ENCODE peak calls at places on chromosomes 6 and 20, in six cellular contexts. V, D, O, G, N and L are unnamed samples.

GRCh38 chr6:32855467-32856174 is 1.6 kb downstream of the PSMB9 start:
- DNase-seq in V (no peak), D (no peak), O (no peak), G (no peak), N (no peak), L (no peak)

GRCh38 chr6:166955865-166956443 is 396 bp downstream of the RNASET2 start:
- DNase-seq in V (no peak), D (peak), O (peak), G (no peak), N (no peak), L (no peak)

GRCh38 chr6:26092443-26092842 is 5.2 kb downstream of the HFE start:
- DNase-seq in V (no peak), D (no peak), O (peak), G (no peak), N (no peak), L (no peak)

GRCh38 chr20:45066372-45066771 is 34.6 kb downstream of the KCNS1 start:
- DNase-seq in V (no peak), D (no peak), O (no peak), G (no peak), N (no peak), L (no peak)

GRCh38 chr6:113586966-113587699 is 270.0 kb upstream of the MARCKS start:
- DNase-seq in V (no peak), D (no peak), O (no peak), G (no peak), N (no peak), L (no peak)

GRCh38 chr6:169807219-169807618 is 55.8 kb downstream of the ERMARD start:
- DNase-seq in V (no peak), D (no peak), O (peak), G (no peak), N (no peak), L (no peak)

GRCh38 chr6:169510871-169511270 is 191.0 kb downstream of the WDR27 start:
- DNase-seq in V (no peak), D (no peak), O (no peak), G (no peak), N (no peak), L (no peak)

GRCh38 chr6:95087394-95088097 is 489.8 kb upstream of the MANEA start:
- DNase-seq in V (no peak), D (no peak), O (no peak), G (no peak), N (peak), L (no peak)

GRCh38 chr6:37320649-37321048 is 33.1 kb upstream of the RNF8 start:
- DNase-seq in V (no peak), D (no peak), O (no peak), G (no peak), N (no peak), L (no peak)

GRCh38 chr6:163209005-163209404 is 205.5 kb upstream of the QKI start:
- DNase-seq in V (no peak), D (no peak), O (no peak), G (no peak), N (no peak), L (no peak)

GRCh38 chr20:35952480-35953410 is 1.6 kb downstream of the SCAND1 start:
- DNase-seq in V (peak), D (peak), O (peak), G (no peak), N (peak), L (peak)

GRCh38 chr6:154974485-154975149 is 20.5 kb upstream of the TIAM2 start:
- DNase-seq in V (no peak), D (no peak), O (no peak), G (no peak), N (no peak), L (peak)

GRCh38 chr20:63746766-63747315 is 7.3 kb downstream of the SLC2A4RG start:
- DNase-seq in V (no peak), D (no peak), O (no peak), G (no peak), N (no peak), L (no peak)

GRCh38 chr6:90028995-90029635 is 134.8 kb downstream of the GJA10 start:
- DNase-seq in V (no peak), D (no peak), O (peak), G (no peak), N (no peak), L (no peak)

GRCh38 chr6:122620902-122621301 is 10.7 kb downstream of the PKIB start:
- DNase-seq in V (no peak), D (no peak), O (no peak), G (no peak), N (peak), L (no peak)

GRCh38 chr6:99369533-99369932 is 20.1 kb upstream of the FAXC start:
- DNase-seq in V (no peak), D (no peak), O (no peak), G (no peak), N (no peak), L (no peak)

GRCh38 chr20:48614593-48615274 is 213.1 kb downstream of the PREX1 start:
- DNase-seq in V (no peak), D (no peak), O (peak), G (no peak), N (no peak), L (no peak)

GRCh38 chr6:138897031-138897430 is 91.0 kb downstream of the REPS1 start:
- DNase-seq in V (no peak), D (no peak), O (no peak), G (no peak), N (no peak), L (no peak)

GRCh38 chr6:6694825-6695710 is 106.5 kb downstream of the LY86 start:
- DNase-seq in V (no peak), D (no peak), O (peak), G (no peak), N (no peak), L (no peak)

GRCh38 chr6:10460096-10460495 is 45.2 kb upstream of the TFAP2A start:
- DNase-seq in V (no peak), D (no peak), O (peak), G (peak), N (no peak), L (no peak)

GRCh38 chr6:82861121-82861520 is 204.5 kb downstream of the UBE3D start:
- DNase-seq in V (no peak), D (no peak), O (no peak), G (no peak), N (no peak), L (no peak)

GRCh38 chr20:63290677-63291472 is 2.1 kb upstream of the COL20A1 start:
- DNase-seq in V (peak), D (peak), O (peak), G (no peak), N (peak), L (peak)

GRCh38 chr6:113809818-113810217 is 47.3 kb upstream of the MARCKS start:
- DNase-seq in V (no peak), D (no peak), O (peak), G (peak), N (no peak), L (no peak)

GRCh38 chr6:154995241-154996162 is at the start of gene TIAM2:
- DNase-seq in V (no peak), D (peak), O (no peak), G (no peak), N (no peak), L (no peak)

GRCh38 chr6:52233975-52234823 is 10.1 kb downstream of the IL17F start:
- DNase-seq in V (peak), D (peak), O (peak), G (no peak), N (peak), L (peak)

GRCh38 chr6:90369024-90369519 is 72.4 kb upstream of the BACH2 start:
- DNase-seq in V (peak), D (peak), O (peak), G (peak), N (peak), L (peak)

GRCh38 chr20:3251806-3252205 is 12.8 kb upstream of the SLC4A11 start:
- DNase-seq in V (no peak), D (no peak), O (no peak), G (no peak), N (no peak), L (no peak)

GRCh38 chr6:112204350-112204706 is 50.0 kb downstream of the LAMA4 start:
- DNase-seq in V (no peak), D (no peak), O (no peak), G (no peak), N (no peak), L (no peak)

GRCh38 chr20:41265931-41266330 is 51.6 kb downstream of the ZHX3 start:
- DNase-seq in V (no peak), D (no peak), O (no peak), G (no peak), N (no peak), L (no peak)

GRCh38 chr6:19472850-19473249 is 364.3 kb upstream of the ID4 start:
- DNase-seq in V (no peak), D (no peak), O (peak), G (no peak), N (no peak), L (no peak)

GRCh38 chr6:165624871-165625639 is 38.0 kb downstream of the PDE10A start:
- DNase-seq in V (no peak), D (no peak), O (no peak), G (no peak), N (no peak), L (no peak)

GRCh38 chr20:58978351-58979190 is 2.5 kb upstream of the NELFCD start:
- DNase-seq in V (no peak), D (no peak), O (no peak), G (no peak), N (no peak), L (no peak)
- TF ChIP-seq MYC in V (no peak), D (no peak), O (no peak), G (no peak), N (no peak), L (no peak)

GRCh38 chr6:30686908-30687658 is 638 bp upstream of the PPP1R18 start:
- DNase-seq in V (peak), D (peak), O (peak), G (peak), N (peak), L (peak)
- TF ChIP-seq POLR2A in V (peak), D (no peak), O (no peak), G (peak), N (no peak), L (peak)

GRCh38 chr6:41446132-41446531 is 100.0 kb upstream of the FOXP4 start:
- DNase-seq in V (no peak), D (no peak), O (no peak), G (no peak), N (no peak), L (no peak)

GRCh38 chr6:41445268-41445667 is 100.9 kb upstream of the FOXP4 start:
- DNase-seq in V (no peak), D (no peak), O (no peak), G (no peak), N (no peak), L (no peak)

GRCh38 chr6:41448256-41448655 is 97.9 kb upstream of the FOXP4 start:
- DNase-seq in V (no peak), D (no peak), O (no peak), G (no peak), N (no peak), L (no peak)

GRCh38 chr6:41449399-41450245 is 96.6 kb upstream of the FOXP4 start:
- DNase-seq in V (no peak), D (no peak), O (no peak), G (no peak), N (peak), L (no peak)

GRCh38 chr6:41446907-41447545 is 99.2 kb upstream of the FOXP4 start:
- DNase-seq in V (no peak), D (no peak), O (no peak), G (no peak), N (no peak), L (no peak)
- TF ChIP-seq MYC in V (no peak), D (no peak), O (no peak), G (no peak), N (no peak), L (no peak)

GRCh38 chr6:17392978-17393334 is 439 bp upstream of the CAP2 start:
- DNase-seq in V (no peak), D (no peak), O (no peak), G (no peak), N (no peak), L (no peak)

GRCh38 chr6:17393335-17394191 is at the start of gene CAP2:
- DNase-seq in V (no peak), D (peak), O (peak), G (no peak), N (peak), L (peak)

GRCh38 chr6:17396256-17396655 is 2.9 kb downstream of the CAP2 start:
- DNase-seq in V (no peak), D (no peak), O (no peak), G (no peak), N (no peak), L (no peak)

GRCh38 chr6:17395112-17395511 is 1.7 kb downstream of the CAP2 start:
- DNase-seq in V (no peak), D (no peak), O (no peak), G (no peak), N (peak), L (no peak)

GRCh38 chr6:17394192-17394611 is 807 bp downstream of the CAP2 start:
- DNase-seq in V (peak), D (peak), O (peak), G (no peak), N (peak), L (peak)
- TF ChIP-seq POLR2A in V (no peak), D (no peak), O (no peak), G (no peak), N (no peak), L (no peak)

DNA sequence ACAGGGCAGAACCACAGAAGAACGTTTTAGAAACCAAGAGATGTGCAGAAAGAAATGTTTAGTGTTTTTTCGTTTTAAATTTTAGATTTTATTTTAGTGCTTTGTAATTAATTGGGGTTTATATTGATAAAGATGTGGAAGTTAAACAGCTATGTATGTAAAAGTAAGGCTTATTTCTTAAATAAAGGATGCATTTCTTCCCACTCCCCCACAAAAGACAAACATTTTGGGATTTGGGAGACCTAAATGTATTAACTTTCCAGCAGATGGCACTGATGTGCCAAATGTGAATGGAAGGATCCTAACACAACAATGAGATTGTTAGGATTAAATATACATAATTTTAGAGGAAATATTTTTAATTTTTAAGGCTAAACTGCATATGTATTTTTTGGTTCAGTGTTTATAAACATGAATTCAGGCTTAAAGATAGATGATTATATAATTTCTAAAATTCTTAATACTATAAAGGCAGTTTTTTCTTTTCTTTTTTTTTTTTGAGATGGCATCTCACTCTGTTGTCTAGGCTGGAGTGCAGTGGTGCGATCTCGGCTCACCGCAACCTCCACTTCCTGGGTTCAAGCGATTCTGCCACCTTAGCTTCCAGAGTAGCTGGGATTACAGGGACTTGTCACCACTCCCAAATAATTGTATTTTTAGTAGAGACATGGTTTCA is 12.0 kb downstream of the PFDN4 start:
- DNase-seq in V (no peak), D (peak), O (peak), G (no peak), N (peak), L (peak)
- TF ChIP-seq MYC in V (no peak), D (no peak), O (no peak), G (no peak), N (no peak), L (no peak)

DNA sequence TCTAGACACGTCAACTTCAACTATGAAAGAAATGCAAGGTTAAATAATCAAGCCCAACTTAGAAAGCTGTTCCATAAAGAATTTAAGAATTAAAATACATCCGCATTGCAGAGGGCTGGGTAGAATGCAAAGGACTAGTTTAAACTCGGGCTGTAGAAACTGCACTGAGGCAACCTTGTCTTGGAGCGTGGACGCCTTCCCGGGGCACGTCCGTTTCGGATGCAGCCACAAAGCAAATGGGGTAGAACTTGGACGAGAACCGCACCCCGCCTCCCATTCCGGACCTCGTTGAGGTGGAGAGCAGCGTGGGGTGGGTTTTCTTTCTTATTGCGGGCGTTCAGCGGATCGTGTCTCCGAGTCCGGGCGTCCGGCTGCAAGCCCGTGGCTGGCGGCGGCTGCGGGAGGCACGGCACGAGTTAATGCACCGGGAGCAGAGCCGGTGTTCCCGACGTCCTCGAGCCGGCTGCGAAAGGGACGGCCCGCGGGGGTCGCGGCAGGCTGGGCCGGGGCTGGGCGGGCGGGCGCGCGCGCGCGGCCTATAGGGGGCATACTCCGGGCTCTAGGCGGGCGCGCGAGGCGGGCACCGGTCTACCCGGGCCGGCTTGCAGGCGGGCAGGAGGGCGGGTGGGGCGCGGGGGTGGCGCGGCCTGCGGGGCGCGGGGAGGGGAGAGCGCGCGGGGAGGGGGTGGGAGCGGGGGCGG is 2.0 kb downstream of the JARID2 start:
- DNase-seq in V (peak), D (peak), O (peak), G (no peak), N (peak), L (peak)
- TF ChIP-seq POLR2A in V (peak), D (peak), O (no peak), G (no peak), N (peak), L (no peak)

GRCh38 chr20:32564921-32565734 is 20.0 kb downstream of the NOL4L start:
- DNase-seq in V (peak), D (no peak), O (peak), G (no peak), N (no peak), L (no peak)
- TF ChIP-seq MYC in V (no peak), D (no peak), O (no peak), G (no peak), N (no peak), L (no peak)